ENCODE peak calls at places on chromosomes 3 and 15, in four cellular contexts. L, U, V and N are unnamed samples.

GRCh38 chr3:23865595-23866396 is 51.0 kb downstream of the NKIRAS1 start:
- DNase-seq in L (peak; percentile 52), U (no peak), V (no peak), N (no peak)

GRCh38 chr3:193897791-193898190 is 238.2 kb upstream of the HES1 start:
- DNase-seq in L (no peak), V (no peak), U (no peak), N (no peak)

GRCh38 chr3:194740859-194741486 is 55.3 kb downstream of the FAM43A start:
- DNase-seq in L (peak; percentile 61), U (no peak), V (no peak), N (peak; percentile 50)

GRCh38 chr15:58154769-58155168 is 16.6 kb downstream of the AQP9 start:
- DNase-seq in U (no peak), V (no peak), L (no peak), N (peak; percentile 73)

GRCh38 chr15:40960926-40961325 is 7.7 kb downstream of the CHAC1 start:
- DNase-seq in U (no peak), V (no peak), L (peak; percentile 39), N (no peak)

GRCh38 chr3:129181834-129182233 is 1.9 kb downstream of the CNBP start:
- DNase-seq in U (no peak), L (no peak), V (no peak), N (no peak)

GRCh38 chr3:159829056-159829995 is 159.3 kb upstream of the IL12A start:
- DNase-seq in V (no peak), U (peak; percentile 58), L (peak; percentile 79), N (peak; percentile 97)

GRCh38 chr15:63933522-63933921 is 99.8 kb upstream of the HERC1 start:
- DNase-seq in V (no peak), L (no peak), U (no peak), N (peak; percentile 73)

GRCh38 chr3:161403251-161403650 is 31.9 kb upstream of the SPTSSB start:
- DNase-seq in L (no peak), U (no peak), V (no peak), N (peak; percentile 40)

GRCh38 chr3:133208184-133208583 is 170.0 kb downstream of the TMEM108 start:
- DNase-seq in V (no peak), L (no peak), U (no peak), N (no peak)

GRCh38 chr15:101305820-101306255 is 10.8 kb upstream of the SNRPA1 start:
- DNase-seq in U (no peak), L (no peak), V (no peak), N (no peak)

GRCh38 chr3:170869240-170869592 is 779 bp downstream of the RPL22L1 start:
- DNase-seq in V (no peak), U (no peak), L (no peak), N (peak; percentile 4)

GRCh38 chr3:153621988-153622387 is 460.0 kb downstream of the RAP2B start:
- DNase-seq in V (no peak), U (no peak), L (no peak), N (peak; percentile 17)

GRCh38 chr3:129410971-129411370 is 17.5 kb downstream of the EFCAB12 start:
- DNase-seq in L (no peak), V (no peak), U (no peak), N (no peak)

GRCh38 chr3:184540777-184541681 is 20.6 kb upstream of the EPHB3 start:
- DNase-seq in U (peak; percentile 70), V (no peak), L (peak; percentile 64), N (peak; percentile 69)

GRCh38 chr15:80309769-80310384 is 57.9 kb upstream of the CTXND1 start:
- DNase-seq in L (peak; percentile 48), U (no peak), V (no peak), N (peak; percentile 6)

GRCh38 chr3:143119009-143119914 is at the start of gene CHST2:
- DNase-seq in V (peak; percentile 45), L (peak; percentile 64), U (peak; percentile 19), N (peak; percentile 81)

DNA sequence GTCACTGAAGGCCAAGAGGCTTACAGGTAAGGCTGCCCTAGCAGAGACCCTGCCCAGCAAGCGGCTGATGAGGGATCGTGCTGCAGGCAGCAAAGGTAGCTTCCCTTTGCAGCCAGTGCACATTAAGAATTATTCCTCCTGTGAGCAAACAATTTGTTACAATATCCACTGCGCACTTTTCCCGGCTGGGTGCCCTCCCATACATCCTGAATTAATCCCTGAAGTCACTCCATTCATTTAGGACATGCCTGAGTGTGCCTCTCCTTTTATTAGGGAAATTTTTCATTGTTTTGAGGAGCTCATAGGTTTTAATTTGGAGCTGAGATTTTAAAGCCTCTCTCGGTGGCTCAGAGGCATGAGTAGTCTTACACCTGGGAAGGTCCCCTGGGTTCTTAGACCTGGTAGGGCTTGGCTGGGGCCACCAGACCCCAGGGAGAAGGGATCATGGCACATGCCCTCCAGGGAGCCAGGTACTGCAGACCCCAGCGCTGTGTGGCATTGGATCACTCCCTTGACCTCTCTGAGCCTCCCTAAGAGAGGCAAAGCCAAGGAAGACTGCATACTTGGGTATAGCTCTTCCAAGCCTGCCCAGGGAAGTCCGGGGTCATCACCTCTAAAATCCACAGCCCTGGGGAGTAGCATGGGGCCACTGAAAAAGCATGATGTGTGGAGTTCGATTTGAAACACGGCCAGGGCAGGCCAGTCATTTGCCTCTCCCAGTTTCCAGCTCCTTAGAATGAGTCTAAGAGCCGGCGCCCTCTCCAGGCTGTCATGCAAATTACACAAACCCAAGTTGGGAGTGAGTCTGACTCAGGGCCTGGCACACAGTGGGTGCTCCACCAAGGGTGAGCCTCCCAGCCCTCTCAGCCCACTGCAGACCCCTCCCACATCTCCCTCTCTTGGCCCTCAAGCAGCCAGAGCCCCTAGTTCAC is 151.9 kb upstream of the LINGO1 start:
- DNase-seq in U (peak; percentile 22), L (peak; percentile 64), V (no peak), N (no peak)
- TF ChIP-seq CTCF in U (no peak), L (peak; percentile 63), V (no peak), N (peak; percentile 41)

GRCh38 chr15:59373215-59373614 is 544 bp upstream of the MYO1E start:
- DNase-seq in L (no peak), U (no peak), V (no peak), N (no peak)

GRCh38 chr15:59378855-59379254 is 6.2 kb upstream of the MYO1E start:
- DNase-seq in L (no peak), V (no peak), U (no peak), N (no peak)

GRCh38 chr15:59379524-59379923 is 6.9 kb upstream of the MYO1E start:
- DNase-seq in L (no peak), U (no peak), V (no peak), N (no peak)

GRCh38 chr15:59377940-59378339 is 5.3 kb upstream of the MYO1E start:
- DNase-seq in V (no peak), L (no peak), U (no peak), N (no peak)

DNA sequence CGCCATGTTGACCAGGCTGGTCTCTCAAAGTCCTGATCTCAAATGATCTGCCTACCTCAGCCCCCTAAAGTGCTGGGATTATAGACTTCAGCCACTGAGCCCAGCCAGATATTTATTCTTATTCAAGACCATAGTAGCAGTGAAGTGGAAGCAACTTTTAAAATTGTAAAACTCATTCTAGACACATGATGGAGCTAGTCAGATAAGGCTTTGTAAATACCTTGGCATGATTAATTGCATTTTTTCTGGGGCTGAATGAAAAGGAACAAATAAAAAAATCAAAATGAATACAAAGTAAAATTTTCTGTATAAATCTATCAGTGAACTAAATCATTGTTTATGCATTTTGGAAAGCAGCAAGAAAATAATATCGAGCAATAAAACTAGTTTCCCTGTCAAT is 4.1 kb upstream of the MYO1E start:
- DNase-seq in V (no peak), U (no peak), L (peak; percentile 48), N (no peak)
- TF ChIP-seq CTCF in V (no peak), U (no peak), L (peak; percentile 56), N (peak; percentile 35)

GRCh38 chr3:10950476-10951294 is 41.9 kb upstream of the SLC6A1 start:
- DNase-seq in L (peak; percentile 53), U (peak; percentile 14), V (peak; percentile 38), N (peak; percentile 37)
- TF ChIP-seq CTCF in L (peak; percentile 71), U (peak; percentile 55), V (peak; percentile 37), N (peak; percentile 71)

GRCh38 chr3:172040976-172041963 is 1.9 kb downstream of the FNDC3B start:
- DNase-seq in V (peak; percentile 32), U (peak; percentile 50), L (peak; percentile 24), N (peak; percentile 71)
- TF ChIP-seq CTCF in V (no peak), U (no peak), L (no peak), N (no peak)

GRCh38 chr3:13027154-13027553 is 46.1 kb downstream of the IQSEC1 start:
- DNase-seq in V (no peak), L (peak; percentile 11), U (no peak), N (no peak)
- TF ChIP-seq CTCF in V (no peak), L (no peak), U (no peak), N (no peak)

GRCh38 chr3:52880474-52880873 is 16.9 kb downstream of the STIMATE start:
- DNase-seq in U (no peak), V (no peak), L (no peak), N (no peak)

GRCh38 chr3:52877085-52877484 is 20.3 kb downstream of the STIMATE start:
- DNase-seq in U (no peak), L (no peak), V (no peak), N (no peak)

GRCh38 chr3:52879581-52879980 is 17.8 kb downstream of the STIMATE start:
- DNase-seq in L (no peak), U (no peak), V (no peak), N (no peak)

GRCh38 chr3:52880047-52880446 is 17.3 kb downstream of the STIMATE start:
- DNase-seq in V (no peak), L (no peak), U (no peak), N (no peak)

DNA sequence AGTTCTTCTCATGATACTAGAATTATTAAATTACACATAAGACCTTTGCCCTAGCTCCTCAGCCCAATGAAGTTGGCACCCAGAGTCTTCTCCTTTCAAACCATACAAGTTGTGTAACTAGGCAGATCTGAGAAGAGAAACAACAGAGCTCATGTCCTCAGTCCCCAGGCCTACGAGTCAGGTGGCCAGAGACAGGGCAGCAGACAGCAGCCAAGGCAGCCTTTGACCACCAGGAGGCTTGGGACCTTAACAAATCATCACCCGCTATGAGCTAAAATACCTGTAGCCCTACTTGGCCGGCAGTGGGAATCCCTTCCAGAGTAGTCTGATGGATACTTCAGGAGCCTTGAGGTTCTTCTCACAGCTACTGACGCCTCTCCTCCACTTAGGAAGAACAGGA is 18.3 kb downstream of the STIMATE start:
- DNase-seq in V (no peak), U (no peak), L (peak; percentile 5), N (no peak)
- TF ChIP-seq CTCF in V (no peak), U (peak; percentile 2), L (no peak), N (no peak)

DNA sequence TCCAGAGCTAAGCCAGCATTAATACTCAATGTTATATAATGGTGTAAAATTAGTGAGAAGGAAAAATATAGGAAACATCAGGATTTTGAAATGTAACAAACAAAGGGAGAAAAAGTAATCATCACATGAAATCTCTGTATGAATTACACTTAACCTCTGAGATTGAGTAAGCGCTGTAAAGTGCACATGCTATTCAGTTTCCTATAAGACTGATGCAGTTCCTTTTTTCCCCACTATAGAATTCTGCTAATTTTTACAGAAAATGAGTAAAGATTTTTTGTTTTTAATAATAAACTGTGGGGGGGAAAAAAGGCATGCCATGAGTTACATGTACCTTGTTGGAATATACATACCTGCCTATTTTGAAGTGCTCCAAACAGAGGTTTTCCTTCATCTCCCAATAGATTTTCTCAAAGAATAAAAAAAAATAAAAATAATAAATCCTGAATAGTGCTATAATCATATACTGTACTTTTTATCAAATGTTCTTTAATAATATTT is 64.0 kb upstream of the TTBK2 start:
- DNase-seq in L (no peak), U (no peak), V (no peak), N (no peak)
- TF ChIP-seq CTCF in L (no peak), U (no peak), V (no peak), N (peak; percentile 19)